ENCODE peak calls at places on chromosomes 11 and 22, in six cellular contexts. N, K, H, B, P and I are unnamed samples.

GRCh38 chr11:57480409-57481137 is 20.2 kb downstream of the RTN4RL2 start:
- DNase-seq in N (peak), K (peak), H (peak), B (no peak), P (peak), I (peak)

GRCh38 chr11:2366271-2366670 is 10.8 kb upstream of the CD81 start:
- DNase-seq in N (no peak), K (no peak), H (no peak), B (no peak), P (no peak), I (no peak)

GRCh38 chr11:5596611-5597201 is at the start of gene TRIM6:
- DNase-seq in N (peak), K (peak), H (peak), B (peak), P (peak), I (peak)

GRCh38 chr11:61728940-61729219 is 23.6 kb upstream of the MYRF start:
- DNase-seq in N (no peak), K (no peak), H (peak), B (no peak), P (no peak), I (peak)

GRCh38 chr11:127624455-127624854 is 623.9 kb upstream of the KIRREL3 start:
- DNase-seq in N (no peak), K (no peak), H (peak), B (no peak), P (no peak), I (no peak)

GRCh38 chr22:44889233-44889878 is 120.4 kb downstream of the PHF21B start:
- DNase-seq in N (no peak), K (peak), H (no peak), B (no peak), P (peak), I (no peak)

GRCh38 chr22:50201191-50202129 is 649 bp downstream of the SELENOO start:
- DNase-seq in N (no peak), K (peak), H (no peak), B (no peak), P (no peak), I (no peak)

GRCh38 chr11:14359573-14360031 is 619 bp upstream of the RRAS2 start:
- DNase-seq in N (no peak), K (peak), H (peak), B (no peak), P (no peak), I (no peak)

GRCh38 chr22:29344137-29344536 is 28.6 kb upstream of the RASL10A start:
- DNase-seq in N (no peak), K (peak), H (peak), B (no peak), P (peak), I (peak)

GRCh38 chr11:43920598-43921419 is 21.6 kb upstream of the C11orf96 start:
- DNase-seq in N (no peak), K (peak), H (peak), B (no peak), P (peak), I (peak)

GRCh38 chr22:48099251-48099650 is 1336.8 kb downstream of the TBC1D22A start:
- DNase-seq in N (peak), K (no peak), H (no peak), B (no peak), P (no peak), I (no peak)

GRCh38 chr22:17792289-17792688 is 18.0 kb upstream of the BID start:
- DNase-seq in N (peak), K (no peak), H (no peak), B (no peak), P (peak), I (no peak)

GRCh38 chr22:29071261-29072045 is 1.4 kb upstream of the KREMEN1 start:
- DNase-seq in N (peak), K (peak), H (peak), B (peak), P (peak), I (peak)

GRCh38 chr11:898540-899190 is 11.9 kb downstream of the CHID1 start:
- DNase-seq in N (no peak), K (peak), H (no peak), B (no peak), P (peak), I (peak)

GRCh38 chr22:35477911-35478582 is 62.6 kb upstream of the RASD2 start:
- DNase-seq in N (peak), K (peak), H (peak), B (no peak), P (no peak), I (peak)

GRCh38 chr11:102620858-102621561 is 4.1 kb downstream of the MMP20 start:
- DNase-seq in N (no peak), K (no peak), H (peak), B (no peak), P (no peak), I (peak)

GRCh38 chr11:44684886-44685285 is 41.9 kb upstream of the TSPAN18 start:
- DNase-seq in N (no peak), K (no peak), H (no peak), B (no peak), P (no peak), I (no peak)

GRCh38 chr11:117610045-117610444 is 187.0 kb downstream of the DSCAML1 start:
- DNase-seq in N (no peak), K (no peak), H (peak), B (no peak), P (no peak), I (no peak)

GRCh38 chr11:131688056-131688693 is 317.8 kb downstream of the NTM start:
- DNase-seq in N (peak), K (peak), H (peak), B (peak), P (peak), I (peak)

GRCh38 chr22:35684270-35684700 is 33.4 kb upstream of the APOL5 start:
- DNase-seq in N (peak), K (peak), H (peak), B (peak), P (peak), I (peak)

GRCh38 chr22:22554324-22555284 is 4.5 kb downstream of the PRAME start:
- DNase-seq in N (no peak), K (peak), H (no peak), B (no peak), P (no peak), I (no peak)

GRCh38 chr11:78313181-78313788 is 104.3 kb downstream of the GAB2 start:
- DNase-seq in N (no peak), K (no peak), H (peak), B (no peak), P (no peak), I (peak)

GRCh38 chr11:11409916-11410315 is 56.9 kb upstream of the CSNK2A3 start:
- DNase-seq in N (no peak), K (no peak), H (no peak), B (no peak), P (no peak), I (no peak)

GRCh38 chr22:39374191-39374590 is 24.4 kb downstream of the SYNGR1 start:
- DNase-seq in N (no peak), K (no peak), H (no peak), B (no peak), P (no peak), I (no peak)
- H2BK5ac ChIP-seq in N (no peak), K (no peak), H (no peak), B (peak), P (no peak), I (no peak)

GRCh38 chr11:64358536-64358906 is 441 bp upstream of the RPS6KA4 start:
- DNase-seq in N (no peak), K (no peak), H (no peak), B (no peak), P (no peak), I (no peak)
- H2BK120ac ChIP-seq in N (no peak), K (peak), H (peak), B (no peak), P (no peak), I (peak)

GRCh38 chr11:48036466-48036865 is 56.1 kb downstream of the PTPRJ start:
- DNase-seq in N (no peak), K (no peak), H (peak), B (no peak), P (no peak), I (no peak)

GRCh38 chr11:48033918-48034341 is 53.6 kb downstream of the PTPRJ start:
- DNase-seq in N (no peak), K (no peak), H (no peak), B (no peak), P (no peak), I (no peak)

GRCh38 chr11:48036011-48036410 is 55.7 kb downstream of the PTPRJ start:
- DNase-seq in N (no peak), K (no peak), H (peak), B (no peak), P (peak), I (no peak)

GRCh38 chr11:48037709-48038468 is 57.5 kb downstream of the PTPRJ start:
- DNase-seq in N (no peak), K (no peak), H (peak), B (no peak), P (no peak), I (no peak)

DNA sequence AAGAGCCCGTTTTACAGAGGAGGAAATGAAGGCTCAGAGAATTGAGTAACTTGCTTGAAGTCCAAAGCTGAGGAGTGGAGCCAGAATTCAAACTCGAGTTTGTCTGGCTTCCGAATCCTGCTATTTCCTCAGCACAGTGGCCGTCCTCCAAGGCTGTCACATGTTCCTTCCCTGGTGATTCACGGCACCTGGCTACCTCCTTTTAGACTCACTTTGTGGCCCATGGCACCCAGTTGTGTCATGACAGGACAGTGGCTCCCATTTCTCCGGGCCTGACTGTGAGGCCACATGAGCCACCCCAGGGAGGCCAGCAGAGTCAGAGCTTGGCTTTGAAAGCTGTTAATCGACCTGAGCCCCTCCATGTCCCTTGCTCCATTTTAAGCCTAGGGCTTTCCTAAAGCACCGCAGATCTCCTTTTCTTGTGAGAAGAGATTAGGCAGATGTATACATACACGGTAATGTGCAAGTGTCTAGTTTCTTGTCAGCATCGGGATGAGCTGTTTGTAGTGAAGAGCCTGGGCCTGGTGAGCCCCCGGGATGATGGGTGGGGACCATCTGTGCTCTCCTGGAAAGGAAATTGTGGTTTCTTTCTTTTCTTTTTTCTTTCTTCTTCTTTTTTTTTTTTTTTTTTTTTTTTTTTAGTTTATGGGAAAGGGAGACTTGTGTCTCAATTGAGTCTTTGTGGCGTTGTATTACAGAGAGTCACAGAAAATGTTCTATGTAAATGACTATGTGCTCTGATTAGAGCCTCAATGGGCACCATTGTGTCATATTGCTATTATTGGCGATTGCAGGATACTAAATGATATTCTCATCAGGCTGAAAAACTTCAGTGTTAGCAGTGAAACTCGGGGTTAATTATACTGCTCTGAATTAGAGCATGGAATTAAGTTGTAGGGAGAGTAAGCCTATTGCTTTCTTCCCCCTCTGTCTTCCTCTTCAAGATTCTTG is 54.8 kb downstream of the PTPRJ start:
- DNase-seq in N (no peak), K (no peak), H (no peak), B (no peak), P (no peak), I (no peak)
- H2BK5ac ChIP-seq in N (no peak), K (no peak), H (no peak), B (no peak), P (no peak), I (no peak)

GRCh38 chr22:27747396-27748256 is 53.9 kb downstream of the MN1 start:
- DNase-seq in N (no peak), K (no peak), H (no peak), B (no peak), P (peak), I (no peak)
- H2BK120ac ChIP-seq in N (no peak), K (no peak), H (no peak), B (no peak), P (no peak), I (no peak)

GRCh38 chr11:76578655-76579046 is 91.9 kb downstream of the LRRC32 start:
- DNase-seq in N (peak), K (peak), H (no peak), B (no peak), P (peak), I (peak)
- H2BK5ac ChIP-seq in N (no peak), K (peak), H (no peak), B (no peak), P (no peak), I (no peak)

DNA sequence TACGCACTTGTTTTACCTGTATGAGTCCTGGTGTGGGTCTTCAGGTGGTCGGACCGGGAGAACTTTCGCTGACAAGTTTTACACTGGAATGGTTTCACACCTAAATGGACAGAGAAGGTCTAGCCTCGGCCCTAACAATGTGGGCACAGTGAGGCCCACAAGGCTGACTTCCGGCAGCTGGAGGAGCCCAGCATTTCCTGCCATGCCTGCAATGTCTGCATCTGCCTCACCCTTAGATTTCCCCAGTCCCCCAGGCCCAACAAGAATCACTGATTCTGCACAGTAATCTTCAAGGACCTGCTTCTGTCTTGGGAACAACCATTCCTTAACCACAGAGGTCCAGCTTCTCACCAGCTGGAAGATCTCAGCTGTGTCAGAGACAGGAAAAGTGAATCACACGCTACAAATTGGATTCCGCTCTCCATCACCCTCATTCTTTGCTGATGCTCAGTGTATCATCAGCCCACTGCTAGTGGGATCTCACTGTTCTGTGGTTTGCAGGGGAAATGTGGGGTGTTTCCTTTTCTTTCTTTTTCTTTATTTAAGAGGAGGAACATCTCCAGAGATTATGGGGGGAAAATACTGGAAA is 43.3 kb downstream of the WT1 start:
- DNase-seq in N (no peak), K (no peak), H (peak), B (no peak), P (no peak), I (peak)
- H2BK120ac ChIP-seq in N (no peak), K (no peak), H (no peak), B (no peak), P (no peak), I (no peak)

DNA sequence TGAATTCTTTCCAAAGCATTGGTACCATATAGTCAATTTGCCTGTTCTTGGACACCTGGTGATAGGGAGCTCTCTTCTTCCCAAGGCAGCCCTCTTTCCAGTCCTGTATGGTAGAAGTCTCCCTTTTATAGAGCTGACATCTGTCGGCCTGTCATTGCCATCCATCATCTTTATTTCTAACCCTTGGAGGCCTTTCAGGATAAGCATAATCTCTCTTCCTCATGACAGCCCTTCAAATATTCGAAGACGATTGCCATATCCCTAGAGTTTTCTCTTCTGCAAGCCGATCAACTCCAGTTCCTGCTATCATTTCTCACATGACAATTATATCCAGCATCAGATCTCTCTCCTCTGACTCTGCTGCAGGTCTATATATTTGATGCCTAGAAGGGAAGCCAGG is 32.7 kb upstream of the SYN3 start:
- DNase-seq in N (no peak), K (no peak), H (no peak), B (no peak), P (no peak), I (no peak)
- H2BK5ac ChIP-seq in N (no peak), K (no peak), H (no peak), B (no peak), P (no peak), I (no peak)

DNA sequence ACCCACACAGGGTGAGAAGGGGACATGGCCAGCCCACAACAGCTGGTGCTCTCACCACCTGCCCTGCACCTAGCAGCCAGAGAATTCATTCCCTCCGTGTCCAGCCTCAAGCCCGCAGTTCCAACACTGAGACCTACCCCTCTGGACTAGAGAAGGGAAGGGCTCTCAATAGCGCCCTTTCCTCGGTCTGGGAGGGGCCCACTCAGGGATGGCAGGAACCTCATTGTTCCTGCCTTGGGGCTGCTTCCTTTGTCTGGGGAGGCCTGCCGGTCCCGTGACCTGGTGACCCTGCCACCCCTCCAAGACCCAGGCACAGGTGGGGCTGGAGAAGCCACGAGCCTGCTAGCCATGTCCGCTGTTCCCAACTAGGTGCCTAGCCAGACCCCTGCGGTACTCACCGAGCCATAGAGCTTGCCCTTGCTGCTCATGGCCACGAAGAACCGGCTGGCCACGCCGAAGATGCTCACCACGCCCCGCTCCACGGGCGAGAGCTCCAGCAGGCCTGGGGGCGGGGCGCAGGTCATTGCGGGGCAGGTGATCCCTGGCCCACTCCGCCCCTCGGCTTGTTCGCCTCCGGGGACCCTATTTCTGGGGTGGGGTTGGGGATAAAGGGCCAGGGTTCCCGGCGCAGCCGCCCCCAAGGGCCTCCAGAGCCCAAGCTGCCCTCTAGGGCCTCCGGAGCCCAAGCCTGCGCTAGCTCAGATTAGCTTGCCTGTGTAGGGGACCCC is 1.4 kb downstream of the FGF4 start:
- DNase-seq in N (no peak), K (no peak), H (no peak), B (no peak), P (no peak), I (no peak)
- H2BK120ac ChIP-seq in N (no peak), K (no peak), H (no peak), B (peak), P (no peak), I (no peak)